ENCODE peak calls at places on chromosome 13, in five cellular contexts. F is AG10803, L is stomach, U is pancreas, P is brain microvascular endothelial cell. Z is an unnamed sample.

GRCh38 chr13:101178394-101178793 is 237.9 kb downstream of the NALCN start:
- DNase-seq in P (no peak), F (no peak), U (no peak), L (no peak), Z (no peak)

GRCh38 chr13:110312669-110313031 is 5.6 kb downstream of the COL4A2 start:
- DNase-seq in U (no peak), L (no peak), P (peak; percentile 97), F (peak; percentile 90), Z (no peak)

GRCh38 chr13:89457977-89458376 is 1786.8 kb downstream of the SLITRK5 start:
- DNase-seq in P (peak; percentile 23), L (no peak), F (peak; percentile 72), U (no peak), Z (no peak)

GRCh38 chr13:23674795-23675640 is 104.8 kb downstream of the TNFRSF19 start:
- DNase-seq in P (peak; percentile 90), L (no peak), F (peak; percentile 71), U (no peak), Z (no peak)

GRCh38 chr13:44273991-44274810 is 99.4 kb upstream of the SERP2 start:
- DNase-seq in U (no peak), F (peak; percentile 55), L (no peak), P (no peak), Z (peak; percentile 10)

GRCh38 chr13:34521166-34521565 is 420.9 kb upstream of the NBEA start:
- DNase-seq in F (no peak), U (no peak), P (no peak), L (no peak), Z (no peak)

GRCh38 chr13:83298636-83299035 is 583.6 kb downstream of the SLITRK1 start:
- DNase-seq in L (no peak), P (no peak), U (no peak), F (no peak), Z (no peak)

GRCh38 chr13:42066542-42066941 is 18.1 kb downstream of the DGKH start:
- DNase-seq in U (no peak), F (peak; percentile 87), L (no peak), P (peak; percentile 95), Z (no peak)

GRCh38 chr13:42173789-42174343 is 98.1 kb upstream of the AKAP11 start:
- DNase-seq in F (no peak), P (no peak), U (no peak), L (no peak), Z (no peak)

GRCh38 chr13:24271611-24272451 is 37.5 kb upstream of the C1QTNF9 start:
- DNase-seq in L (peak; percentile 70), F (peak; percentile 77), P (peak; percentile 78), U (peak; percentile 87), Z (peak; percentile 53)

GRCh38 chr13:48231080-48231479 is 1.9 kb upstream of the ITM2B start:
- DNase-seq in P (no peak), F (no peak), U (no peak), L (no peak), Z (no peak)

GRCh38 chr13:20412761-20413355 is 112.8 kb downstream of the CRYL1 start:
- DNase-seq in P (no peak), F (no peak), U (no peak), L (no peak), Z (no peak)

GRCh38 chr13:43023244-43023931 is at the start of gene DNAJC15:
- DNase-seq in P (peak; percentile 87), L (peak; percentile 78), U (peak; percentile 80), F (peak; percentile 86), Z (peak; percentile 87)

GRCh38 chr13:43546260-43546659 is 240.5 kb downstream of the ENOX1 start:
- DNase-seq in U (no peak), P (no peak), F (no peak), L (no peak), Z (no peak)

GRCh38 chr13:113934576-113934975 is 39.3 kb downstream of the C13orf46 start:
- DNase-seq in F (no peak), L (no peak), P (no peak), U (peak; percentile 39), Z (no peak)

GRCh38 chr13:76861859-76862258 is 24.3 kb downstream of the KCTD12 start:
- DNase-seq in U (no peak), P (no peak), L (no peak), F (no peak), Z (no peak)

GRCh38 chr13:40352385-40352778 is 314.1 kb downstream of the FOXO1 start:
- DNase-seq in U (no peak), F (no peak), L (no peak), P (no peak), Z (no peak)

GRCh38 chr13:52319876-52320275 is 86.1 kb downstream of the THSD1 start:
- DNase-seq in U (no peak), L (no peak), P (no peak), F (no peak), Z (no peak)
- TF ChIP-seq CTCF in U (no peak), L (no peak), P (no peak), F (no peak), Z (no peak)

DNA sequence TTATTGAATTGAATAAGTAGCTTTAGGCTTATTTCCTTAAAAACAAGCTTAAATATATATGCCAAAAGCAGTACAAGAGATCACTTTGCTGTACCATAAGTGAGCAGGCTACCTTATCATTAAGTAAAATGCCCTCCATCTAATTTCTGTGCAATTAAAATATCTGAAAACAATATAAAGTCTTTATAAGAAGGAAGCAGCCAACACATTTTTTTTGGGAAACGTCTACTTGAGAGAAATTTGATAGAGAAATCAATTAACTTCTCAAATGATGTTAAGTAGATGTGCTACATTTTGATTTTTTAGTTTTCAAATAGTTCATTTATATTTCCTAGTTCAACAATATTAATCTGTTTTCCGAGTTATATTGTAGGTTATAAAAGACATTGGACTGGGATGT is 52.5 kb downstream of the GPC5 start:
- DNase-seq in P (no peak), L (no peak), F (no peak), U (no peak), Z (no peak)
- H3K4me3 ChIP-seq in P (no peak overlapping the region), L (no peak overlapping the region), F (no peak overlapping the region), U (no peak overlapping the region), Z (no peak overlapping the region)

GRCh38 chr13:45700971-45701900 is 884 bp upstream of the CBY2 start:
- DNase-seq in U (no peak), F (no peak), P (no peak), L (no peak), Z (peak; percentile 77)
- TF ChIP-seq CTCF in U (no peak), F (no peak), P (peak; percentile 36), L (no peak), Z (peak; percentile 85)

GRCh38 chr13:33016414-33017409 is at the start of gene KL:
- DNase-seq in U (peak; percentile 70), F (no peak), L (peak; percentile 38), P (no peak), Z (peak; percentile 64)

GRCh38 chr13:33018886-33019285 is 2.7 kb downstream of the KL start:
- DNase-seq in F (no peak), U (no peak), P (no peak), L (no peak), Z (no peak)

GRCh38 chr13:33015275-33015674 is 948 bp upstream of the KL start:
- DNase-seq in P (no peak), U (no peak), L (no peak), F (no peak), Z (no peak)

GRCh38 chr13:33015791-33016323 is 366 bp upstream of the KL start:
- DNase-seq in L (peak; percentile 29), U (peak; percentile 65), F (no peak), P (no peak), Z (peak; percentile 37)

DNA sequence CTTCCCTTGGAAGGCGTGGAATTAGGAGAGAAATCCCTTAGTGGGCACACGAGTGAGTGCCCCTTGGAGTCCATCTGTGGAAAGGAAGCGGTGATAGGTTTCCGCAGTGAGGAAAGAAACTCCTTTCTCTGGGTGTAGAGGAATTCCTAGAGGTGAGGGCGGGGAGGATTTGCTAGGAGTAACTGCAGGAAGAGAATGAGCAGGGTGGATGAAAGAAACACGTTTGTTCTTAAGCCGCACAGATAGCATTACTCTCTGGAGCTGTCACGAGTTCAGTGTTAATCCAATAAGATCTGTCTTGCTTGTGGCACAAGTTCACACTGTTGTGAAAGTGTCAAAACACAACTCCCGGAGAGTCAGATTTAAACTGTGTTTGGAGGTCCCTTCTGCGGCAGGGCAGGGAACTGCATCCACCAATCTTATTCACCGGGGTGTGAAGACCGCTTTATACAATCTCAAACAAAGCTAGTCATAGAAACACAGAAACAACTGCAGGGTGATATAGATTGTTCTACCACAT is 1.2 kb downstream of the KL start:
- DNase-seq in L (peak; percentile 59), P (no peak), U (no peak), F (peak; percentile 29), Z (peak; percentile 52)
- H3K4me3 ChIP-seq in L (peak overlapping the region; percentile 67), P (peak overlapping the region; percentile 50), U (no peak overlapping the region), F (no peak overlapping the region), Z (peak overlapping the region; percentile 51)

GRCh38 chr13:96003304-96003703 is 49.9 kb downstream of the UGGT2 start:
- DNase-seq in P (no peak), L (no peak), F (no peak), U (no peak), Z (no peak)
- TF ChIP-seq CTCF in P (peak; percentile 35), L (no peak), F (no peak), U (no peak), Z (no peak)

GRCh38 chr13:97142452-97142851 is 79.7 kb upstream of the MBNL2 start:
- DNase-seq in F (peak; percentile 27), P (peak; percentile 21), L (no peak), U (peak; percentile 60), Z (no peak)
- H3K4me3 ChIP-seq in F (peak overlapping the region; percentile 54), P (peak overlapping the region; percentile 21), L (no peak overlapping the region), U (no peak overlapping the region), Z (no peak overlapping the region)

DNA sequence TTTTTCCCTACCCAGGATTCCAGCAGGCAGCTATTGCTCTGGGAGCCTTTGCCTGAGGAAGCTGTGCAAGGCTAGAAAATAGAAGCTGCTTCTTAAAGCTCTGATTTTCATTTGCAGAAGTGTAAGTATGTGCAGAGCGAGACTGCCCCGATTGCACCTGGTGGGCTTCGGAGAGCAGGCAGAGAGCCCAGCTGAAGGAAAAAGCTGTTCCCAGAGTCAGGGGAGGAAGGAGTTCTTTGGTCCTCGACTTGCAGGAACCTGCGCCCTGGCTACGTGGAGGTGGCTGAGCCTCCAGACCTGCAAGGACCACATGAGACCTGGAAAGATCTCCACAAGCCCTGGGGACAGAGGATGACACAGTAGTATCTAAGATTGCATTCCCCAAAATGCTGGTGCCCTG is 235.0 kb upstream of the ARGLU1 start:
- DNase-seq in P (no peak), F (no peak), U (no peak), L (no peak), Z (no peak)
- TF ChIP-seq CTCF in P (no peak), F (no peak), U (no peak), L (no peak), Z (no peak)